ENCODE peak calls at places on chromosomes 2 and 18, in six cellular contexts. O is keratinocyte, N is SJSA1, I is small intestine, H is body of pancreas, B is Peyer's patch. C is an unnamed sample. For H3K4me1, the result is how much of the 10 kb centered on the place peaks cover.

GRCh38 chr18:34978953-34979608 is 62.1 kb upstream of the MAPRE2 start:
- DNase-seq in O (peak), N (peak), I (peak), H (peak), B (peak), C (peak)

GRCh38 chr2:113105047-113105446 is 22.4 kb upstream of the IL1RN start:
- DNase-seq in O (no peak), N (no peak), I (no peak), H (no peak), B (no peak), C (no peak)

GRCh38 chr18:45657357-45658335 is 42.4 kb downstream of the SLC14A2 start:
- DNase-seq in O (no peak), N (no peak), I (no peak), H (no peak), B (no peak), C (no peak)

GRCh38 chr2:2045191-2045590 is 285.9 kb downstream of the MYT1L start:
- DNase-seq in O (no peak), N (no peak), I (no peak), H (no peak), B (no peak), C (no peak)

GRCh38 chr2:70133521-70134348 is 46.5 kb downstream of the PCBP1 start:
- DNase-seq in O (no peak), N (no peak), I (no peak), H (no peak), B (no peak), C (no peak)

GRCh38 chr2:12284487-12284886 is 432.2 kb upstream of the TRIB2 start:
- DNase-seq in O (peak), N (no peak), I (no peak), H (no peak), B (no peak), C (no peak)

GRCh38 chr2:100744589-100744988 is 75.3 kb upstream of the NPAS2 start:
- DNase-seq in O (no peak), N (no peak), I (peak), H (peak), B (no peak), C (no peak)

GRCh38 chr2:130869441-130870160 is 32.9 kb downstream of the ARHGEF4 start:
- DNase-seq in O (no peak), N (no peak), I (no peak), H (no peak), B (no peak), C (no peak)

GRCh38 chr2:189631849-189632248 is 29.4 kb upstream of the ASNSD1 start:
- DNase-seq in O (no peak), N (no peak), I (no peak), H (no peak), B (no peak), C (no peak)

GRCh38 chr2:28325567-28326468 is 66.8 kb upstream of the FOSL2 start:
- DNase-seq in O (peak), N (peak), I (no peak), H (no peak), B (no peak), C (no peak)

GRCh38 chr2:118990757-118991545 is 49.0 kb downstream of the MARCO start:
- DNase-seq in O (no peak), N (peak), I (no peak), H (no peak), B (no peak), C (no peak)

GRCh38 chr2:174878537-174879147 is 114.4 kb upstream of the CHRNA1 start:
- DNase-seq in O (no peak), N (no peak), I (peak), H (peak), B (no peak), C (peak)

GRCh38 chr2:156486175-156486574 is 50.0 kb downstream of the GPD2 start:
- DNase-seq in O (no peak), N (no peak), I (no peak), H (no peak), B (no peak), C (no peak)

GRCh38 chr2:62149708-62150107 is 46.2 kb upstream of the B3GNT2 start:
- DNase-seq in O (peak), N (no peak), I (no peak), H (no peak), B (no peak), C (no peak)

GRCh38 chr18:58565021-58565420 is 63.9 kb downstream of the ALPK2 start:
- DNase-seq in O (no peak), N (no peak), I (no peak), H (no peak), B (peak), C (no peak)

GRCh38 chr2:17538022-17538843 is 2.3 kb upstream of the VSNL1 start:
- DNase-seq in O (no peak), N (no peak), I (no peak), H (no peak), B (no peak), C (no peak)

GRCh38 chr2:169082995-169083394 is 13.6 kb downstream of the DHRS9 start:
- DNase-seq in O (no peak), N (no peak), I (no peak), H (no peak), B (no peak), C (no peak)

GRCh38 chr18:52392160-52392559 is 52.2 kb downstream of the DCC start:
- DNase-seq in O (no peak), N (no peak), I (no peak), H (no peak), B (no peak), C (no peak)

GRCh38 chr2:128309341-128310093 is 9.2 kb downstream of the HS6ST1 start:
- DNase-seq in O (no peak), N (no peak), I (peak), H (peak), B (no peak), C (peak)

GRCh38 chr2:44981714-44982108 is 27.5 kb downstream of the SIX2 start:
- DNase-seq in O (no peak), N (peak), I (peak), H (peak), B (peak), C (peak)

GRCh38 chr18:73785276-73785675 is 362.4 kb downstream of the FBXO15 start:
- DNase-seq in O (no peak), N (no peak), I (no peak), H (no peak), B (no peak), C (no peak)

DNA sequence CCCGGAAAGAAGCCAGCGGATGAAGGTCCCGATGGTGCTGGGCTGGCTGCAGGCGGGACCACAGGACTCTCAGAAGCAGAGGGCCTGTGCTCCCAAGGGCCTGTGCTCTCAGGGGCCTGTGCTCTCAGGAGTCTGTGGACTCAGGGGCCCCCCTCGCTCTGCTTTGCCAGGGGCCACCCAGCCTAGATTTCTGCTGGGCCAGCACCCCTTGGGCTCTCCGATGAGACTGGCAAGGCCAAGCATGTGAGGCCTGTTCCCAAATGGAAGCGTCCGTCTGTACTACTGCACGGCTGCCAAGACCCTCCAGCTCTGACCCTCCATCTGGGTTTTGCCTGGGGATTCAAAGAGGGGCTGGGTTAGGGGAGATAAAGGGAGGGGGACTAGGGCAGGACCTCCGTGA is 54.6 kb downstream of the SH3BP4 start:
- DNase-seq in O (no peak), N (no peak), I (no peak), H (no peak), B (no peak), C (no peak)
- H3K4me1 ChIP-seq in O (under half), N (under half), I (under half), H (half or more), B (under half), C (under half)

DNA sequence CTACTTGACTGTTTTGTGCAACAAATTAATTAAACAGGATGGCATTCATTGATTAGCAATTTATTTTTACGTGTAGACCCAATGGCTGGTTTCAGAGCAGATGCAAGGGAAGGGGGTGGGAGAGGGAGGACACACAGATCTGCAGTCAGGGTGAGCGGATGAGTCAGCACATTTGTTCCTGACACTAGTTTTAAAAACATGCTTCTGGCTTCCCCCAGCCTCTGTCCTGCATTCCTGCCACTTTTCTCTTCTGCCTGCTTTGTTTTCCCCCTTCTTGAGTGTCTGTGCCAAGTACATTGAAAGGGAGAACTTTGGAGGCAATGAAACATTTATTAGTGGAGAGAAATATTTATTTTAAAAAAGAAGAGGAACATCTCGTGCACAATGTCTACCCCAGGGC is 52.1 kb downstream of the NRP2 start:
- DNase-seq in O (no peak), N (peak), I (no peak), H (no peak), B (no peak), C (peak)
- H3K27ac ChIP-seq in O (no peak), N (peak), I (no peak), H (no peak), B (no peak), C (no peak)

GRCh38 chr2:96964221-96964905 is 22.0 kb downstream of the FAM178B start:
- DNase-seq in O (no peak), N (no peak), I (peak), H (no peak), B (no peak), C (no peak)
- H3K4me1 ChIP-seq in O (under half), N (under half), I (under half), H (under half), B (under half), C (under half)

DNA sequence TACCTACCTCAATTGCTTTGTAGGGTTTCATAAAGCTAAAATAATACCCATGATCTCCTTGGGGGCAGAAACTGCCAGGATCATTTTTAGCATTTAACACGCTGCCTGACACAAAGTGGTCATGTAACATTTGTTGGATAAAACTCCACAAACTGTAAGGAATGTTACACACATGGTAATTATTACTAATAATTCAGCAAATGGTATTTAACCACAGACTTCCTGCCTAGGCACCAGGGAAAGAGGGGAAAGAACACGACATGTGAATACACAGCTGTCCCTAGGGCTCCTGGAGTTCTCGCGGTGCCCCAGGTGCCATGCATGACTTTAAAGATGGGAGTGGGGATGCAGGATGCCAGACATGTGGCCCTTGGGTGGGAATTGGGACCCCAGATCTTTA is 43.5 kb downstream of the ASAP2 start:
- DNase-seq in O (no peak), N (no peak), I (no peak), H (no peak), B (no peak), C (no peak)
- H3K27ac ChIP-seq in O (peak), N (peak), I (peak), H (no peak), B (peak), C (no peak)

DNA sequence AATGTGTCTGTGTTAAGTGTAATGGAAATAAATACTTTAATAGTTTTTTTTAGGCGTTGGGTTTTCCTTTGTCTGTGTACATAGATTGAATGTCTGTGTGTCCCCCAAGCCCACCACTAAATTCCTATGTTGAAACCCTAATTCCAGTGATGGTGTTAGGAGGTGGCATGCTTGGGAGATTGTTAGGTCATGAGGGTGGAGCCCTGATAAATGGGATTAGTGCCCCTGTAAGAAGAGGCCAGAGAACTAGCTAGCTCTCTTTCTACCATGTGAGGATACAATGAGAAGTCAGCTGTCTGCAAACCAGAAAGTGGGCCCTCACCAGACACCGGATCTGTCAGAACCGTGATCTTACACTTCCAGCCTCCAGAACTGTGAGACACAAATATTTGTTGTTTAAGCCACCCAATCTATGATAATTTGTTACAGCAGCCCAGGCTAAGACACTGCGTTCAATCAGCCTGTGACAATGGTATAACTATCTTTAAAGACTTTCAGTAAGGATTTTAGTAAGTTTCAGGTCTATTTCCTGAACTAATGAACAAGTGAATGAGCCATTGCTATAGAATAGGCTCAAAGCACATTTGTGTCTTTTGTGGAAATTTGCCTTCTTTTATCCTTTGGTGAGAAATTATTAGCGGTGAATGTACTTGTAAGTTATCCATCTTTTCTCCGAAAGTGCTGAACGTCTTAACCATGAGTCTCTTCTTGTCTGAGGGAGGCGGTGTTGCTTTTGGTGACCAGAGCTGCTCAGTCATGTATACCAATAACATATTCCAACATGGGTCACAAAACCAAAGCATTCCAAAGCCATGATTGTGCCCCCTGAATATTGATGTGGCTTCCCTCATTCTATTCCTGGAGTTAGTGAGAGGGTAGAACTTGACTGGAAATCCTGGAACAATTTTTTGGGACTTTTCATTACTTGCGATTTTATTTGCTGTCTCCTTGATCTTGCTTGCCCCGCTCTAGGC is 29.6 kb upstream of the IL1R1 start:
- DNase-seq in O (no peak), N (peak), I (no peak), H (no peak), B (no peak), C (no peak)
- H3K4me1 ChIP-seq in O (under half), N (under half), I (under half), H (half or more), B (under half), C (under half)

DNA sequence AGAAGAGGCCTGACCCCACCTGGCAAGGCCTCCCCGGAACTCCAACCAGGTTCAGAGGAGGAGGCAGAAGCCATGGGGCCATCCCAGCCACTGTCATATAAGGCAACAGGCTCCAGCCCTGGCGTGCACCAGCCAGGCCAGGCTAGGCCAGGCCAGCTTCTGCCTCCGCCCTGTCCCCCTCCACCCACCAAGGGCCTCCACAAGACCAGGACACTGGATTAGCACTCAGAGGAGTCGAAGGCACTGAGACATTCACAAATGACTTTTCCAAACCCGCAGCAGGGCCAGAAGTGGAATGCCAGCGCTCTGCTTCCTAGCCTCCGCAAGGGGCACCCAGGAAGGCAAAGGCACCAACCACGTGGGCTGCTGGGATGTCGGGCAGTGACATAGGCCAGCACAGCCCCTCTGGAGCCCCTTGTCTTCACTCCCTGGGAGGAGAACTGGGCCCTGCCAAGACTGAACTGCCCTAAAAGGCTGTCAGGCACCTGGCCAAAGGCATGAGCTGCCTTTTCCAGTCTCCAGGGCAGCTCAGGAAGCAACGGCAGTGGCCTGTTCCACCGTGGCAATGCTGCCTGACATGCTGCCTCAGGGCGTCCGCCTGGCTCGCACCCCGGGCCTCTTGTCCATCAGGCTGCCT is 37.6 kb upstream of the SEMA4C start:
- DNase-seq in O (no peak), N (no peak), I (no peak), H (peak), B (peak), C (peak)
- H3K27ac ChIP-seq in O (no peak), N (no peak), I (peak), H (peak), B (peak), C (peak)

GRCh38 chr2:55618025-55618648 is 715 bp upstream of the PPP4R3B start:
- DNase-seq in O (no peak), N (no peak), I (no peak), H (no peak), B (no peak), C (no peak)
- H3K4me1 ChIP-seq in O (under half), N (under half), I (under half), H (under half), B (under half), C (under half)

GRCh38 chr2:224253464-224253863 is 148.4 kb downstream of the FAM124B start:
- DNase-seq in O (no peak), N (no peak), I (no peak), H (no peak), B (no peak), C (no peak)

GRCh38 chr2:224252601-224253000 is 149.3 kb downstream of the FAM124B start:
- DNase-seq in O (no peak), N (no peak), I (no peak), H (no peak), B (no peak), C (no peak)

DNA sequence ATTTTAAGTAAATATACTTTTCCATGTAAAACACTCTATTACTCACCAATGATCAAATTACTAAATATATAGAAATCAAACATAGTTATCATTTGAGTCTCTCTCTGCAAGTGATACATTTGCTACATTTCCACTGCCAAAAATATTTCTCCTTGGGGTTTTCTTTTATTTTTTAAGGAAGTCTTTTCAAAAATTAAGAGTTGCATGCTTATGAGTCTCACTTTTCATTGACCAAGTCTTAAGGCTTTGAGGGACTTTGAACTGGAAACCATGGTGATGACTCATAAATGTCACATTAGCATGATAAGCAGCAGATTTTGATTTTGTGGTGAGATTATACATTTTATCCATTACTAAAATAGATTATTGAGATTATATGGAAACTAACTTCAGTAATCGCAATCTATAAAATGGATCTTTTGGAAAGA is 152.9 kb downstream of the FAM124B start:
- DNase-seq in O (no peak), N (no peak), I (peak), H (no peak), B (no peak), C (no peak)
- H3K27ac ChIP-seq in O (no peak), N (no peak), I (no peak), H (no peak), B (no peak), C (no peak)